ENCODE peak calls at places on chromosomes 11 and 22, in eight cellular contexts. H is CD8-positive, alpha-beta memory T cell; N is lower lobe of right lung; P is neuronal stem cell; Y is hepatocyte; G is ascending aorta; J is fibroblast of lung; B is upper lobe of right lung. U is an unnamed sample. For H3K36me3, the result is how much of the 10 kb centered on the place peaks cover.

GRCh38 chr22:31185056-31185455 is 25.1 kb downstream of the RNF185 start:
- DNase-seq in H (no peak), N (no peak), P (no peak), Y (no peak), G (no peak), J (peak), B (no peak), U (no peak)

GRCh38 chr11:80632691-80633090 is 1191.9 kb upstream of the TENM4 start:
- DNase-seq in H (no peak), N (no peak), P (no peak), Y (peak), G (no peak), J (no peak), B (no peak), U (no peak)

GRCh38 chr11:21323617-21324016 is 654.2 kb downstream of the NELL1 start:
- DNase-seq in H (no peak), N (no peak), P (no peak), Y (no peak), G (no peak), J (no peak), B (no peak), U (peak)

GRCh38 chr11:75656044-75656726 is 12.7 kb downstream of the MAP6 start:
- DNase-seq in H (no peak), N (no peak), P (no peak), Y (no peak), G (no peak), J (no peak), B (no peak), U (no peak)

GRCh38 chr11:101436511-101437142 is 147.2 kb downstream of the TRPC6 start:
- DNase-seq in H (no peak), N (no peak), P (peak), Y (peak), G (no peak), J (peak), B (no peak), U (peak)

GRCh38 chr11:66336234-66337102 is at the start of gene RIN1:
- DNase-seq in H (peak), N (peak), P (no peak), Y (peak), G (no peak), J (peak), B (peak), U (no peak)

GRCh38 chr11:74970852-74971395 is 17.8 kb upstream of the NEU3 start:
- DNase-seq in H (no peak), N (no peak), P (no peak), Y (no peak), G (no peak), J (no peak), B (no peak), U (no peak)

GRCh38 chr22:37244114-37244921 is at the start of gene RAC2:
- DNase-seq in H (peak), N (peak), P (no peak), Y (peak), G (peak), J (peak), B (peak), U (no peak)

GRCh38 chr11:64996327-64996709 is 453 bp downstream of the BATF2 start:
- DNase-seq in H (no peak), N (no peak), P (no peak), Y (no peak), G (no peak), J (no peak), B (no peak), U (no peak)

GRCh38 chr11:20399498-20399897 is 12.0 kb downstream of the PRMT3 start:
- DNase-seq in H (no peak), N (no peak), P (no peak), Y (no peak), G (no peak), J (no peak), B (no peak), U (no peak)

GRCh38 chr11:76269247-76269646 is 62.9 kb upstream of the WNT11 start:
- DNase-seq in H (peak), N (no peak), P (no peak), Y (peak), G (no peak), J (no peak), B (no peak), U (no peak)

GRCh38 chr22:35517207-35517606 is 23.4 kb upstream of the RASD2 start:
- DNase-seq in H (no peak), N (no peak), P (no peak), Y (no peak), G (no peak), J (no peak), B (no peak), U (no peak)

GRCh38 chr11:7894251-7894650 is 36.8 kb downstream of the OR10A6 start:
- DNase-seq in H (no peak), N (no peak), P (no peak), Y (no peak), G (no peak), J (no peak), B (no peak), U (no peak)

GRCh38 chr11:106470230-106470629 is 392.8 kb downstream of the AASDHPPT start:
- DNase-seq in H (no peak), N (no peak), P (no peak), Y (no peak), G (no peak), J (no peak), B (no peak), U (no peak)

GRCh38 chr11:62910141-62910882 is 10.9 kb downstream of the CHRM1 start:
- DNase-seq in H (no peak), N (no peak), P (no peak), Y (no peak), G (no peak), J (no peak), B (no peak), U (no peak)

GRCh38 chr11:76568621-76569020 is 101.9 kb downstream of the LRRC32 start:
- DNase-seq in H (no peak), N (no peak), P (no peak), Y (no peak), G (no peak), J (no peak), B (no peak), U (no peak)

GRCh38 chr11:57458060-57458409 is 2.3 kb upstream of the RTN4RL2 start:
- DNase-seq in H (peak), N (no peak), P (no peak), Y (no peak), G (no peak), J (no peak), B (no peak), U (no peak)

GRCh38 chr22:20111045-20111688 is 4.7 kb upstream of the RANBP1 start:
- DNase-seq in H (peak), N (peak), P (no peak), Y (peak), G (no peak), J (peak), B (no peak), U (no peak)

GRCh38 chr22:23565288-23565941 is 14.7 kb downstream of the IGLL1 start:
- DNase-seq in H (no peak), N (no peak), P (peak), Y (peak), G (no peak), J (no peak), B (no peak), U (no peak)

GRCh38 chr11:110921742-110922200 is 209.5 kb upstream of the ARHGAP20 start:
- DNase-seq in H (no peak), N (no peak), P (no peak), Y (no peak), G (no peak), J (peak), B (no peak), U (no peak)

GRCh38 chr22:50506611-50507420 is 686 bp downstream of the LMF2 start:
- DNase-seq in H (no peak), N (peak), P (no peak), Y (peak), G (no peak), J (no peak), B (no peak), U (no peak)

GRCh38 chr22:17920992-17921650 is 103.2 kb downstream of the MICAL3 start:
- DNase-seq in H (no peak), N (no peak), P (no peak), Y (no peak), G (no peak), J (no peak), B (no peak), U (no peak)

GRCh38 chr22:49975543-49976389 is 15.2 kb downstream of the PIM3 start:
- DNase-seq in H (peak), N (peak), P (no peak), Y (no peak), G (no peak), J (no peak), B (peak), U (no peak)

GRCh38 chr22:36162127-36163034 is 1.8 kb upstream of the APOL3 start:
- DNase-seq in H (peak), N (no peak), P (no peak), Y (no peak), G (no peak), J (no peak), B (no peak), U (no peak)

GRCh38 chr11:45289369-45289768 is 3.2 kb upstream of the SYT13 start:
- DNase-seq in H (no peak), N (no peak), P (no peak), Y (peak), G (no peak), J (peak), B (no peak), U (no peak)

GRCh38 chr11:130980463-130980862 is 64.2 kb upstream of the SNX19 start:
- DNase-seq in H (no peak), N (no peak), P (no peak), Y (no peak), G (no peak), J (no peak), B (no peak), U (no peak)

GRCh38 chr11:99519095-99519494 is 498.3 kb downstream of the CNTN5 start:
- DNase-seq in H (no peak), N (no peak), P (no peak), Y (no peak), G (no peak), J (no peak), B (no peak), U (no peak)

GRCh38 chr11:35305670-35306382 is 113.5 kb downstream of the SLC1A2 start:
- DNase-seq in H (peak), N (no peak), P (peak), Y (peak), G (no peak), J (peak), B (no peak), U (peak)

GRCh38 chr11:82683029-82683428 is 50.6 kb downstream of the FAM181B start:
- DNase-seq in H (no peak), N (no peak), P (no peak), Y (no peak), G (no peak), J (no peak), B (no peak), U (no peak)

GRCh38 chr22:40509401-40510134 is 127.0 kb downstream of the MRTFA start:
- DNase-seq in H (no peak), N (no peak), P (no peak), Y (peak), G (no peak), J (peak), B (no peak), U (no peak)

GRCh38 chr11:118128310-118128709 is 24.3 kb downstream of the SCN4B start:
- DNase-seq in H (no peak), N (no peak), P (no peak), Y (no peak), G (no peak), J (no peak), B (no peak), U (no peak)

DNA sequence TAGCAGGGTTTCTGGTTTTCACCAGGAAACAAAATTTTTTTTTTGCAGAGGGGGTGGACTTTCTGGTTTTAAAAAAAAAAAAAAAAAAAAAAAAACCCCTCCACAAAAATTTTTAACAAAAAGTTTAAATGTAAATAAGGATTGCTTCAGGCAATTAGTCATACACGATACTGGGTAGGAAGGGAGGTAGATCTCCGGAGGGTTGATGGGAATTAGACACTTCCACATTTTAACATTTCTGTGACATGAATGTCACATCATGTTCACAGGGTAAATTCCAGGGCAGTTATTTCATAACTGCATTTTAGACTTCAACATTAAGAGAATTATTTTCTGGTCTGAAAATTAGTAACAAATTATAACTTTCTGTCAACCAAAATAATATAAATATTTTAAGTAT is 15.9 kb downstream of the NUP98 start:
- DNase-seq in H (no peak), N (no peak), P (no peak), Y (no peak), G (no peak), J (no peak), B (no peak), U (no peak)
- H3K27ac ChIP-seq in H (no peak), N (no peak), P (no peak), Y (no peak), G (peak), J (no peak), B (no peak), U (no peak)

GRCh38 chr11:58573451-58574104 is 2.1 kb downstream of the LPXN start:
- DNase-seq in H (peak), N (peak), P (no peak), Y (peak), G (no peak), J (peak), B (no peak), U (no peak)

GRCh38 chr11:58562375-58562800 is 13.3 kb downstream of the LPXN start:
- DNase-seq in H (no peak), N (no peak), P (no peak), Y (peak), G (no peak), J (no peak), B (no peak), U (no peak)

GRCh38 chr11:58564226-58564625 is 11.4 kb downstream of the LPXN start:
- DNase-seq in H (no peak), N (no peak), P (no peak), Y (no peak), G (no peak), J (no peak), B (no peak), U (no peak)

DNA sequence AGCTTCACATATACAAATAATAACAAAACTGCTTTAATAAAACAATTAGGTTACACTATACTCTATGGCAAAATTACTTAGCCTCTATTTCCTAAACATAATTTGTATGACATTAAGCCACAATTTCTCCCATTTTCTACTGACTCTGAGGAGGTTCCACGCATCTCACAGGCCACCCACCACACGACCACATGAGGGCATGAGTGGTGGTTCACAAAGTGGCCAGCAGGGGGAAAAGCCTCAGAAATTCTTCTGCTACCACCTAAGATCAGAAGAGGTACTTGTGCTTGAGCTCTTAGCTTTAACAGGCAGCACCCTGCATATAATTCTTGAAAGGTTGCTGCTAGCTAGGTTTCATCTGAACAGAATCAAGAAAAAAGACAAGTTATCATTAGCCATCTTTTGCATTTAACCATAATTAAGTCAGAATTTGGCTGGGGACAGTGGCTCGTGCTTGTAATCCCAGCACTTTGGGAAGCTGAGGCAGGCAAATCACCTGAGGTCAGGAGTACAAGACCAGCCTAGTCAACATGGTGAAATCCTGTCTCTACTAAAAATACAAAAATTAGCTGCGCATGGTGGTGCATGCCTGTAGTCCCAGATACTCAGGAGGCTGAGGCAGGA is 7.7 kb downstream of the LPXN start:
- DNase-seq in H (peak), N (peak), P (peak), Y (peak), G (no peak), J (peak), B (no peak), U (no peak)
- H3K36me3 ChIP-seq in H (under half), N (half or more), P (under half), Y (under half), G (under half), J (under half), B (under half), U (under half)

GRCh38 chr11:2374456-2375201 is 2.5 kb upstream of the CD81 start:
- DNase-seq in H (no peak), N (peak), P (no peak), Y (no peak), G (peak), J (no peak), B (peak), U (no peak)
- H3K27ac ChIP-seq in H (no peak), N (peak), P (no peak), Y (no peak), G (no peak), J (no peak), B (no peak), U (no peak)

DNA sequence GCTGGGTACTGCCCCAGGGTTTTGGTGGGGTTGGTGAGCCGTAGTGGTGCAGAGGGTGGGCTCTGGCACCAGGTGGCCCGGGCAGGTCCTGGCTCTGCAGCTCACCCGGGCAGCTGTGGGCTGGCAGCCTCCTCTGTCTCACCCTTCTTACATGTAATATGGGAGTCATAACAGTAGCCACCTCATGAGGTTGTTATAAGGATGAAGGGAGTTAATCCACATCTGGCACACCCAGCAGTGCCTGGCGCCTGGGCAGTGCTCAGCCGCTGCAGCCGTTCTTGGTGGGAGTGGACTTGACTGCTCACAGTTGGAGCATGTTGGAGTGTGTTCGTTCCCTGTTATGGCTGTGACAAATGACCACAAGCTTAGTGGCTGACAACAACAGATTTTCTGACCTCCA is 28.7 kb downstream of the IGHMBP2 start:
- DNase-seq in H (no peak), N (no peak), P (no peak), Y (no peak), G (no peak), J (no peak), B (no peak), U (no peak)
- H3K36me3 ChIP-seq in H (under half), N (half or more), P (under half), Y (under half), G (half or more), J (under half), B (half or more), U (under half)

U was measured in iPS DF 6.9.